ENCODE peak calls at places on chromosomes 3 and 15, in eight cellular contexts. E is NB4, M is ovary, K is endodermal cell, T is HCT116, F is SK-N-SH, I is fibroblast of mammary gland, U is adrenal gland. V is an unnamed sample.

GRCh38 chr15:49145651-49146609 is 9.5 kb downstream of the COPS2 start:
- DNase-seq in K (peak), T (peak), M (no peak), U (peak), I (peak), F (peak), E (peak), V (peak)

GRCh38 chr3:189316296-189317019 is 144.7 kb downstream of the TPRG1 start:
- DNase-seq in I (no peak), F (no peak), U (no peak), K (peak), T (no peak), M (no peak), E (no peak), V (no peak)

GRCh38 chr3:57557088-57557537 is 1.0 kb downstream of the PDE12 start:
- DNase-seq in E (peak), M (no peak), T (no peak), K (peak), I (peak), U (peak), F (peak), V (peak)

GRCh38 chr3:195133462-195133861 is 137.5 kb downstream of the XXYLT1 start:
- DNase-seq in K (no peak), F (no peak), T (no peak), E (no peak), I (peak), U (peak), M (no peak), V (no peak)

GRCh38 chr15:69034352-69034751 is 19.9 kb downstream of the NOX5 start:
- DNase-seq in M (no peak), T (no peak), K (no peak), F (no peak), U (no peak), E (peak), I (peak), V (peak)

GRCh38 chr3:53350652-53351051 is 3.3 kb upstream of the DCP1A start:
- DNase-seq in M (no peak), E (peak), U (no peak), T (peak), K (peak), I (peak), F (peak), V (peak)

GRCh38 chr3:136750922-136751258 is 1.3 kb downstream of the STAG1 start:
- DNase-seq in U (no peak), I (peak), K (no peak), M (no peak), F (no peak), T (no peak), E (no peak), V (peak)

GRCh38 chr15:64703632-64703959 is 71.8 kb downstream of the RBPMS2 start:
- DNase-seq in M (no peak), I (peak), T (no peak), U (peak), E (no peak), K (no peak), F (peak), V (no peak)

GRCh38 chr3:64684715-64685261 is 3.0 kb downstream of the ADAMTS9 start:
- DNase-seq in I (peak), M (peak), T (no peak), F (peak), K (peak), E (no peak), U (peak), V (peak)

GRCh38 chr3:171213178-171213577 is 186.7 kb upstream of the SLC2A2 start:
- DNase-seq in K (no peak), I (no peak), T (no peak), E (no peak), F (no peak), U (no peak), M (no peak), V (no peak)

GRCh38 chr15:80568876-80569605 is 126.1 kb upstream of the ABHD17C start:
- DNase-seq in I (no peak), F (no peak), M (no peak), U (no peak), K (peak), E (no peak), T (no peak), V (peak)

GRCh38 chr3:34016925-34017592 is 218.6 kb downstream of the PDCD6IP start:
- DNase-seq in I (no peak), T (no peak), K (no peak), F (no peak), M (no peak), U (no peak), E (peak), V (no peak)

GRCh38 chr3:59780209-59780608 is 730.4 kb upstream of the CFAP20DC start:
- DNase-seq in F (no peak), I (no peak), U (no peak), T (no peak), M (no peak), K (no peak), E (no peak), V (no peak)

GRCh38 chr3:72348357-72348756 is 499.9 kb downstream of the SHQ1 start:
- DNase-seq in U (no peak), I (no peak), K (no peak), E (no peak), F (no peak), T (no peak), M (no peak), V (no peak)

GRCh38 chr3:115239717-115240116 is 92.6 kb upstream of the ZBTB20 start:
- DNase-seq in E (no peak), T (peak), U (peak), F (peak), M (peak), K (no peak), I (peak), V (peak)

GRCh38 chr3:170760174-170760526 is 109.8 kb downstream of the RPL22L1 start:
- DNase-seq in T (no peak), I (no peak), K (no peak), U (no peak), M (no peak), E (no peak), F (no peak), V (peak)

GRCh38 chr3:59696783-59697182 is 647.0 kb upstream of the CFAP20DC start:
- DNase-seq in K (no peak), I (no peak), U (no peak), E (no peak), T (no peak), F (no peak), M (no peak), V (no peak)

GRCh38 chr15:31272558-31273257 is 53.9 kb upstream of the KLF13 start:
- DNase-seq in F (peak), K (no peak), U (peak), E (peak), M (peak), I (no peak), T (no peak), V (no peak)

GRCh38 chr15:69035205-69035917 is 20.9 kb downstream of the NOX5 start:
- DNase-seq in M (no peak), T (no peak), E (no peak), I (no peak), K (peak), U (no peak), F (no peak), V (no peak)

GRCh38 chr15:70336425-70337009 is 238.8 kb upstream of the TLE3 start:
- DNase-seq in F (no peak), M (no peak), K (no peak), U (peak), T (no peak), E (peak), I (no peak), V (no peak)

GRCh38 chr15:48875241-48875640 is 2.7 kb upstream of the EID1 start:
- DNase-seq in U (no peak), M (no peak), F (no peak), I (no peak), E (no peak), K (no peak), T (no peak), V (no peak)

GRCh38 chr3:188947401-188947982 is 224.3 kb upstream of the TPRG1 start:
- DNase-seq in M (peak), I (peak), E (peak), F (peak), K (peak), U (peak), T (peak), V (peak)

GRCh38 chr3:150135321-150135721 is 164.6 kb upstream of the PFN2 start:
- DNase-seq in E (no peak), K (no peak), U (no peak), M (no peak), F (no peak), T (no peak), I (peak), V (peak)

GRCh38 chr3:154324919-154325318 is 632 bp upstream of the DHX36 start:
- DNase-seq in F (no peak), U (no peak), T (no peak), K (no peak), E (peak), I (peak), M (no peak), V (peak)

GRCh38 chr3:111761309-111761795 is 97.7 kb upstream of the PHLDB2 start:
- DNase-seq in K (no peak), F (peak), E (peak), I (peak), M (no peak), U (no peak), T (no peak), V (peak)

GRCh38 chr3:170632780-170633179 is 46.9 kb upstream of the SLC7A14 start:
- DNase-seq in U (no peak), M (no peak), E (no peak), F (no peak), I (peak), K (no peak), T (no peak), V (no peak)

GRCh38 chr3:196220587-196220986 is 4.3 kb downstream of the SLC51A start:
- DNase-seq in F (no peak), T (no peak), I (no peak), M (no peak), K (no peak), E (peak), U (no peak), V (no peak)

GRCh38 chr15:55246567-55246966 is 43.0 kb downstream of the RAB27A start:
- DNase-seq in T (no peak), K (no peak), I (no peak), U (no peak), E (no peak), F (no peak), M (no peak), V (no peak)

GRCh38 chr15:64782751-64783150 is 7.4 kb upstream of the RBPMS2 start:
- DNase-seq in I (no peak), F (no peak), K (no peak), T (no peak), M (no peak), U (no peak), E (no peak), V (no peak)

DNA sequence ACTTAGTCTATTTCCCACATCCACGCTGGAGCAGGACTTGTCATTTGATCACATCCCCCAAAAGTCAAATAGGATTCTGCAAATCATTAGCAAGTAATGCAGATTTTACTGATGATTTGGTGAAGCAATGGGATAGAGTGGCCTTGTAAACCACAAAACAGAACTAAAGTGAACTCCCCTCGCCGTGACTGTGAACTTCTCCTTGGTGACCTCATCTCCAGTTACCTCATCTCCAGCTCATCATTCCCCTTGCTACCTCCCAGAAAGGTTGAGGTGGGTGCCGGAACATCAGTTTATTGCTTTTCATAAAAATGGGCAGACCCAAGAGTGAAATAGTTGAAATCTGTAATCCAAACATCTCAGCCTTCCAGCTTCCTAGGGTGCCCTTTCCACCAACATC is 36.7 kb upstream of the ADPGK start:
- DNase-seq in I (no peak), M (no peak), E (peak), T (no peak), U (no peak), K (no peak), F (no peak), V (no peak)
- H3K4me3 ChIP-seq in I (no peak), M (no peak), E (no peak), T (no peak), U (no peak), K (no peak), F (no peak), V (no peak)

DNA sequence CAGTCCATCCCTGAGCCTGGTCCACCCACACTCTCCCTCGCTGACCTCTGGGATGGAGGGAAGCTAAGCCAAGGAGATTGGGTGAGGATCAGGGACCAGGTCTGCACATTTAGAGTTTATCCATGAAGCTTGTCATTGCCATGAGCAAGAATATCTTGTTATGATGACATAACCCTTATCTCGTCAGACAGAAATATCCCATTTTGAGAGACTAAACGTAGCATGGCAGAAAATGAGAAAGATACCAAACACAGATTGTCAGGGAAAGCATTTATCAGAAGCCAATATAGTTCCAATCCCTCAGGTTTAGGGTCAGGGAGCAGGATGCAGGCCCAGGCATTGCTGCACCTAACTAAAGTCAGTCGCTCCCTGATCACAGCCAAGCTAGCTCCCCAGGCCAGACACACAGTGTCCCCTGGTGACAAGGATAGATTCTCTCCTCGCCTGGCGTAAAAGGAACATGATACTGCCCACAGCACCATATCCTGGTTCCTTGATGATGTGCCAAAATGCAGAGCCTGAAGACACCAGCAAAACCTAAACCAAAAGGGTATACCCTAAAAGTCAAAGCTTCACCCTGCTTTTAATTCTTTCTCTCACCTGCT is 66.9 kb downstream of the DCLK3 start:
- DNase-seq in F (peak), K (peak), T (no peak), E (no peak), I (no peak), U (peak), M (no peak), V (peak)
- TF ChIP-seq CTCF in F (peak), K (peak), T (no peak), E (no peak), I (no peak), U (peak), M (no peak), V (peak)

GRCh38 chr15:25847066-25847465 is 16.1 kb downstream of the ATP10A start:
- DNase-seq in K (no peak), U (no peak), T (no peak), M (no peak), I (no peak), E (no peak), F (no peak), V (no peak)

GRCh38 chr15:25848769-25849430 is 14.2 kb downstream of the ATP10A start:
- DNase-seq in T (no peak), I (no peak), K (no peak), U (no peak), E (no peak), F (peak), M (no peak), V (no peak)

GRCh38 chr15:25848325-25848724 is 14.8 kb downstream of the ATP10A start:
- DNase-seq in I (no peak), U (no peak), K (no peak), F (no peak), M (no peak), T (no peak), E (no peak), V (no peak)

GRCh38 chr15:25850154-25851111 is 12.7 kb downstream of the ATP10A start:
- DNase-seq in U (peak), T (no peak), E (peak), F (peak), K (peak), I (peak), M (peak), V (peak)

DNA sequence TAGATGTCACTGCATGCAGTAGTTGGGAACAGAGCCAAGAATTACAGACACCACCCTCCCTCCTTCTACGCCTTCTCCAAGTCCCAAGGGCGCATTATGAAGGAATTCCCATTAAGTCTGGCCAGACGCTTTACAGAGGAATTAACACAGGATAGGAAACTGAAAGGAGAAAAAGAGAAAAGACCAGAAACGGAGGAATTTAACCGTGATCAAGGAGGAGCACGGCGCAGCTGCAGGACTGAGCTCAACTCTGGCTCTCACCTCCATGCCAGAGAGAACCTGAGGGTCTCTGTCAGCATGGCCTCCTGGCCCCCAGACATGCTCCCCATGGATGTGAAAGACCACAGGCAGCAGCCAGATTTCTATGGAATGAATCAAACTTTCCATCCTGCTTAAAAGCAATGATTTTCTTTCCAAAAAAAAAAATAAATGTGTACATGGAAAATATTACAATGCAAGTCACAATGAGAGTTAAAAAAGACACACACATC is 13.7 kb downstream of the ATP10A start:
- DNase-seq in K (no peak), T (no peak), E (no peak), I (peak), F (peak), U (peak), M (peak), V (peak)
- H3K4me3 ChIP-seq in K (no peak), T (no peak), E (no peak), I (peak), F (no peak), U (no peak), M (peak), V (no peak)

DNA sequence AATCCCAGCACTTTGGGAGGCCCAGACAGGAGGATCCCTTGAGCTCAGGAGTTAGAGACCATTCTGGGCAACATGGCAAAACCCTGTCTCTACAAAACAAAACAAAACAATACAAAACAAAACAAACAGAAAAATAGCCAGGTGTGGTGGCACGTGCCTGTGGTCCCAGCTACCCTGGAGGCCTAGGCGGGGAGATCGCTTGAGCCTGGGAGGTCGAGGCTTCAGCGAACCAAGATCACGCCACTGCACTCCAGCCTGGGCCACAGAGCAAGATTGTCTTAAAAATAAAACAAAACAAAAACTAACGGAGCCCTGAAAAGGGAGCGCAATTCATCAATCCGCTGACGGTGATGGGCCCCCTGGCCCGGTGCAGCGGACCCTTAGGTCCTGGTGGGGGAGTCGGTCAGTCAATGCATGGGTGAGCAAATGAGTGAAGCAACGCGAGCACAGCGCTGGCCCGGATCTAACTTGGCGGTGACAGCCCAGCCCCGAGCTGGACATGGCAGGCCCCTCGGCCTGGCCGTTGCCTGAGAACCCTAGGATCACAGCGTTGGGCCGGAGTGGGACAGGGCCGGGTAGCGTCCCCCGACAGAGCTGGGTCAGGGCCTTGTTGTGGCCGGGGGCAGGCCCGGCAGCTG is 52.4 kb upstream of the BLM start:
- DNase-seq in K (no peak), U (peak), M (no peak), I (peak), E (peak), F (peak), T (no peak), V (peak)
- TF ChIP-seq CTCF in K (no peak), U (no peak), M (no peak), I (no peak), E (peak), F (no peak), T (no peak), V (peak)

DNA sequence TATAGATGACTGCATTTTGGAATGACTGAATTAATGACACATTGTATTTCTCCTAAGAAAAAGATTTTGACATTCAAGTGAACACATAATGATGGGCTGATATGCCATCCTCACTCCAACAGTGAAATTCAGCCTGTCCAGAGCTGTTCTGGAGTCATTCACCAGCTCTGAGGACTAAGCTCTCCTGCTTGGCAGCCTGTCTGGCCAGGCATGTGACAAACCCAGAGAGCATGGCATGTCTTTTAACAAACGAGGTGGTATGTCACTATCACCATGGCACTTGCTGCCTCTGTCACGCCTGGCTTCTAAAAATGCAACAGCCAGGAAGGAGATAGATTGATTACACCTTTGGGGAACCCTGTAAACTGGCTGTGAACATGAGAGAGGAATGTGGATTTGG is 1.4 kb downstream of the ACTC1 start:
- DNase-seq in E (no peak), I (no peak), U (peak), M (no peak), F (no peak), K (no peak), T (no peak), V (no peak)
- H3K4me3 ChIP-seq in E (no peak), I (no peak), U (no peak), M (no peak), F (no peak), K (no peak), T (no peak), V (no peak)

GRCh38 chr3:15983693-15984092 is 185.9 kb upstream of the ANKRD28 start:
- DNase-seq in U (no peak), I (no peak), T (no peak), K (no peak), M (no peak), E (no peak), F (no peak), V (no peak)

GRCh38 chr3:15989419-15989818 is 185.1 kb upstream of the GALNT15 start:
- DNase-seq in I (peak), F (no peak), T (no peak), U (no peak), M (no peak), E (no peak), K (no peak), V (peak)
- TF ChIP-seq CTCF in I (peak), F (peak), T (peak), U (no peak), M (no peak), E (peak), K (peak), V (peak)

V was measured in choroid plexus epithelial cell.